ENCODE peak calls at places on chromosomes 4 and X, in six cellular contexts. E is cardiac muscle cell, Q is heart right ventricle, A is upper lobe of right lung, J is psoas muscle, G is colonic mucosa. O is an unnamed sample.

GRCh38 chr4:10982305-10982704 is 297.7 kb upstream of the CLNK start:
- DNase-seq in E (no peak), Q (no peak), A (no peak), J (no peak), G (no peak), O (no peak)

GRCh38 chrX:5650904-5651303 is 577.8 kb downstream of the NLGN4X start:
- DNase-seq in E (no peak), Q (no peak), A (no peak), J (no peak), G (no peak), O (no peak)

GRCh38 chrX:1178580-1179057 is 33.8 kb downstream of the CRLF2 start:
- DNase-seq in E (peak; percentile 23), Q (no peak), A (no peak), J (no peak), G (no peak), O (no peak)

GRCh38 chr4:90357117-90357710 is 230.0 kb downstream of the CCSER1 start:
- DNase-seq in E (peak; percentile 69), Q (no peak), A (no peak), J (no peak), G (no peak), O (no peak)

GRCh38 chr4:105990933-105991332 is 95.7 kb downstream of the NPNT start:
- DNase-seq in E (no peak), Q (peak; percentile 89), A (peak; percentile 78), J (peak; percentile 97), G (peak; percentile 45), O (no peak)

GRCh38 chrX:23766650-23767551 is 16.1 kb upstream of the SAT1 start:
- DNase-seq in E (no peak), Q (no peak), A (no peak), J (no peak), G (no peak), O (no peak)

GRCh38 chr4:52098618-52099017 is 47.5 kb downstream of the SPATA18 start:
- DNase-seq in E (peak; percentile 13), Q (no peak), A (no peak), J (no peak), G (no peak), O (no peak)

GRCh38 chrX:48631376-48632090 is 34.2 kb downstream of the WDR13 start:
- DNase-seq in E (peak; percentile 74), Q (peak; percentile 88), A (peak; percentile 70), J (peak; percentile 73), G (peak; percentile 86), O (peak; percentile 87)

GRCh38 chr4:112061418-112061817 is 83.8 kb upstream of the FAM241A start:
- DNase-seq in E (peak; percentile 5), Q (no peak), A (no peak), J (no peak), G (no peak), O (no peak)

GRCh38 chrX:96682516-96682915 is 2.1 kb upstream of the DIAPH2 start:
- DNase-seq in E (no peak), Q (no peak), A (no peak), J (no peak), G (no peak), O (no peak)

GRCh38 chrX:18994713-18995112 is 10.8 kb upstream of the PHKA2 start:
- DNase-seq in E (no peak), Q (no peak), A (no peak), J (no peak), G (no peak), O (no peak)

GRCh38 chr4:149961876-149962597 is 116.2 kb upstream of the DCLK2 start:
- DNase-seq in E (no peak), Q (no peak), A (no peak), J (no peak), G (peak; percentile 38), O (no peak)

GRCh38 chr4:13548059-13548983 is 4.0 kb upstream of the NKX3-2 start:
- DNase-seq in E (no peak), Q (no peak), A (no peak), J (no peak), G (no peak), O (no peak)

GRCh38 chr4:2646386-2647149 is 109.6 kb downstream of the TNIP2 start:
- DNase-seq in E (no peak), Q (no peak), A (peak; percentile 49), J (no peak), G (no peak), O (peak; percentile 0)

GRCh38 chr4:58553679-58554078 is 1443.5 kb upstream of the IGFBP7 start:
- DNase-seq in E (no peak), Q (no peak), A (no peak), J (no peak), G (no peak), O (no peak)

GRCh38 chr4:31341601-31342375 is 621.6 kb downstream of the PCDH7 start:
- DNase-seq in E (no peak), Q (no peak), A (no peak), J (no peak), G (no peak), O (no peak)

GRCh38 chr4:77044458-77045124 is 31.2 kb downstream of the CCNI start:
- DNase-seq in E (peak; percentile 41), Q (no peak), A (no peak), J (no peak), G (no peak), O (no peak)

GRCh38 chr4:179165339-179165738 is 1723.1 kb upstream of the AGA start:
- DNase-seq in E (no peak), Q (no peak), A (no peak), J (no peak), G (no peak), O (no peak)

GRCh38 chr4:55507612-55508011 is 39.1 kb downstream of the CLOCK start:
- DNase-seq in E (no peak), Q (no peak), A (no peak), J (no peak), G (no peak), O (no peak)

GRCh38 chr4:68342139-68342538 is 7.8 kb downstream of the YTHDC1 start:
- DNase-seq in E (no peak), Q (peak; percentile 16), A (no peak), J (no peak), G (no peak), O (no peak)

GRCh38 chr4:7808181-7808580 is 131.5 kb downstream of the AFAP1 start:
- DNase-seq in E (no peak), Q (no peak), A (peak; percentile 6), J (no peak), G (no peak), O (no peak)
- H3K36me3 ChIP-seq in E (peaks cover 7% of the 10 kb centered on the region), Q (peaks cover 17% of the 10 kb centered on the region), A (no peaks in the 10 kb centered on the region), J (peaks cover 5% of the 10 kb centered on the region), G (peaks cover 4% of the 10 kb centered on the region), O (peaks cover 15% of the 10 kb centered on the region)

GRCh38 chr4:162957521-162958143 is 209.1 kb downstream of the NAF1 start:
- DNase-seq in E (no peak), Q (no peak), A (no peak), J (no peak), G (no peak), O (no peak)

GRCh38 chr4:162954976-162955375 is 211.7 kb downstream of the NAF1 start:
- DNase-seq in E (no peak), Q (no peak), A (no peak), J (no peak), G (no peak), O (no peak)

DNA sequence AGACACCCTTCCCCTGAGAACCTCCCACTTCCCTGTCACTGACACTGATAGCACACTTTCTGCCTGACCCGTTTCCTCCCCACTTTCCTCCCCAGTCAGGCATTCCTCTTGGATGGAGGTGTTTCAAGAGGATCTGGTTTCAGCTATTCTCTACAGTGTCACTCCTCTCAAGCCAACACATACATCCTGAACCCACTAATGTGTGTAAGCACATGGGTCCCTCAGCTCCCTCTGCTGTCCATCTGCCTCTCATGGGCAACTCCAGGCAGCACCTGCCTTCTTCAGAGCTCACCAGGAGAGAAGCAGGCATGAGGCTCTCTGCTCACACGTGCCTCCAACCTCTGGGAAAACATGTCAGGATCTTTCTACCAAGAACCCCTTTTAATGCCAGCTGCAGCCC is 207.6 kb downstream of the NAF1 start:
- DNase-seq in E (peak; percentile 11), Q (no peak), A (no peak), J (no peak), G (no peak), O (peak; percentile 61)
- TF ChIP-seq CTCF in E (peak; percentile 18), Q (no peak), A (no peak), J (peak; percentile 12), G (no peak), O (peak; percentile 69)

GRCh38 chr4:186666252-186666651 is 57.4 kb downstream of the FAT1 start:
- DNase-seq in E (no peak), Q (no peak), A (no peak), J (no peak), G (no peak), O (no peak)
- H3K36me3 ChIP-seq in E (peaks cover 9% of the 10 kb centered on the region), Q (peaks cover 3% of the 10 kb centered on the region), A (peaks cover 5% of the 10 kb centered on the region), J (peaks cover 4% of the 10 kb centered on the region), G (no peaks in the 10 kb centered on the region), O (no peaks in the 10 kb centered on the region)

GRCh38 chr4:129046055-129046959 is 47.0 kb downstream of the SCLT1 start:
- DNase-seq in E (no peak), Q (no peak), A (no peak), J (no peak), G (no peak), O (no peak)

DNA sequence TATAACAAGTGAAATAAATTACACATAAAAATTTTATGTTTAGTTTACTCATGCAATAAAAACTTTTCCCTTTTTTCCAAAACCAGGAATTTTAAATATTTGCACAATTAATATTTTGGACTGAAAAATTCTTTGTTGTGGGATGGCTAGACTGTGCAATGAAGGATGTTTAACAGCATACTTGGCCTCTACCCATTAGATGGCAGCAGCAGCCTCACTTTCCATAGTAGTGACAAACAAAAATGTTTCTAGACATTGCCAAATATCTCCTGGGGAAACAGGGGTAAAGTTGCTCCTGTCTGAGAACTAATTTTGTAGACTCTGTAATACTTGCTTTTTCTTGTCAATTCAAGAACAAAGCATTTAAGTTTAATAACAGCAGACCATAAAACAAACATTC is 49.8 kb downstream of the SCLT1 start:
- DNase-seq in E (no peak), Q (no peak), A (no peak), J (no peak), G (no peak), O (no peak)
- TF ChIP-seq CTCF in E (peak; percentile 50), Q (peak; percentile 10), A (no peak), J (no peak), G (no peak), O (peak; percentile 36)

DNA sequence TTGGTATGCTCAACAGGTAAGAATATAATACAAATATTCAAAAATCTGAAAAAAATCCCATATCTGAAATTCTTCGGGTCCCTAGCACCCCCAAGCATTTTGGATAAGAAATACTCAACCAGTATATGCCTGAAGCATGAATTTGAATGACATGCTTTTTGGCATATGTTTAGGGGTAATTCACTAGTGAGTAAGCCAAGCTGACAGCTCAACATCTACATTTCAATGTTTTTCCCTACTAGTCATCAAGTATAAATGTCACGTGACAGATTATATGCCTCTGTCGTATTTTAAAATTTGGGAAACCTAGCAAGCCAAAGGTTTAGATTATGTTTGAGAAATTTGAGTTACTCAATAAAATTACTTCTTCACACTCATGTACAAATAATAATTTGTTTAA is 125.1 kb downstream of the FGF16 start:
- DNase-seq in E (no peak), Q (no peak), A (no peak), J (no peak), G (no peak), O (no peak)
- H3K36me3 ChIP-seq in E (no peaks in the 10 kb centered on the region), Q (peaks cover 29% of the 10 kb centered on the region), A (no peaks in the 10 kb centered on the region), J (peaks cover 5% of the 10 kb centered on the region), G (no peaks in the 10 kb centered on the region), O (peaks cover 4% of the 10 kb centered on the region)